ENCODE peak calls at places on chromosome 2, in nine cellular contexts. S is NCI-H1092; U is H1; M is B cell; T is Daoy; J is activated effector memory CD4-positive, alpha-beta T cell treated with anti-CD3 and anti-CD28 coated beads, Interleukin-2, amount 50 U/mL, for 16 hours; R is heart right ventricle; E is NCI-H524 treated with DMSO at 0.1 percent for 48 hours; D is AG08395. P is an unnamed sample.
A peak's percentile ranks its signal among the peaks of the same experiment; 100 is the strongest.

GRCh38 chr2:120344214-120344990 is 1.5 kb upstream of the INHBB start:
- DNase-seq in T (peak; percentile 58), J (no peak), R (peak; percentile 34), D (peak; percentile 24), S (no peak), E (no peak), M (no peak), U (no peak), P (no peak)

GRCh38 chr2:70461981-70462876 is 91.4 kb downstream of the TGFA start:
- DNase-seq in J (no peak), S (no peak), D (no peak), R (no peak), M (no peak), T (no peak), E (no peak), U (no peak), P (no peak)

GRCh38 chr2:188788621-188789020 is 185.6 kb upstream of the COL3A1 start:
- DNase-seq in M (no peak), T (peak; percentile 84), D (peak; percentile 53), U (no peak), J (no peak), S (no peak), E (no peak), R (peak; percentile 18), P (no peak)

GRCh38 chr2:219350938-219351280 is 18.4 kb upstream of the RESP18 start:
- DNase-seq in J (peak; percentile 13), T (peak; percentile 15), S (no peak), D (peak; percentile 67), R (no peak), U (no peak), M (no peak), E (no peak), P (no peak)

GRCh38 chr2:146721486-146721885 is 1123.3 kb upstream of the ACVR2A start:
- DNase-seq in E (peak; percentile 50), S (no peak), U (no peak), T (no peak), D (no peak), M (no peak), R (no peak), J (no peak), P (no peak)

GRCh38 chr2:200613692-200614091 is 27.9 kb downstream of the AOX1 start:
- DNase-seq in R (no peak), E (no peak), T (no peak), J (no peak), U (no peak), M (no peak), S (no peak), D (no peak), P (no peak)

GRCh38 chr2:20292984-20293383 is 57.7 kb downstream of the PUM2 start:
- DNase-seq in R (no peak), S (no peak), U (no peak), T (no peak), D (no peak), E (no peak), J (no peak), M (no peak), P (no peak)

GRCh38 chr2:127807678-127808353 is 3.2 kb downstream of the WDR33 start:
- DNase-seq in R (no peak), S (no peak), U (no peak), J (no peak), M (no peak), E (no peak), T (peak; percentile 30), D (no peak), P (no peak)

GRCh38 chr2:134216152-134216829 is 37.6 kb upstream of the MGAT5 start:
- DNase-seq in T (no peak), M (no peak), D (no peak), R (no peak), U (no peak), S (no peak), J (peak; percentile 70), E (no peak), P (no peak)